ENCODE peak calls at places on chromosomes 7 and 10, in six cellular contexts. M is foreskin fibroblast; N is body of pancreas; R is CD8-positive, alpha-beta T cell; I is astrocyte of the spinal cord; Y is A549. V is an unnamed sample.

GRCh38 chr7:23474829-23475578 is 4.7 kb upstream of the IGF2BP3 start:
- DNase-seq in M (no peak), N (no peak), R (no peak), I (peak), Y (no peak), V (no peak)

GRCh38 chr7:99588868-99589267 is 9.2 kb upstream of the TMEM225B start:
- DNase-seq in M (no peak), N (no peak), R (no peak), I (no peak), Y (no peak), V (no peak)

GRCh38 chr7:42691030-42691639 is 220.7 kb downstream of the C7orf25 start:
- DNase-seq in M (peak), N (no peak), R (no peak), I (peak), Y (peak), V (peak)

GRCh38 chr10:44994752-44995530 is 5.8 kb upstream of the ZNF22 start:
- DNase-seq in M (no peak), N (peak), R (no peak), I (no peak), Y (no peak), V (no peak)

GRCh38 chr7:29243777-29244655 is 49.4 kb downstream of the CHN2 start:
- DNase-seq in M (no peak), N (no peak), R (peak), I (no peak), Y (no peak), V (no peak)

GRCh38 chr7:113891828-113892227 is 27.0 kb downstream of the PPP1R3A start:
- DNase-seq in M (peak), N (no peak), R (no peak), I (peak), Y (no peak), V (no peak)

GRCh38 chr10:44990302-44990655 is 10.4 kb upstream of the ZNF22 start:
- DNase-seq in M (no peak), N (no peak), R (no peak), I (no peak), Y (no peak), V (peak)

GRCh38 chr10:73494213-73494612 is 1.6 kb downstream of the PPP3CB start:
- DNase-seq in M (no peak), N (no peak), R (no peak), I (no peak), Y (no peak), V (no peak)

GRCh38 chr10:62661143-62661542 is 143.4 kb upstream of the ADO start:
- DNase-seq in M (no peak), N (no peak), R (no peak), I (no peak), Y (no peak), V (no peak)

GRCh38 chr10:125023862-125024495 is 82.1 kb downstream of the ZRANB1 start:
- DNase-seq in M (no peak), N (peak), R (no peak), I (no peak), Y (no peak), V (no peak)

GRCh38 chr10:113853577-113854018 is 284 bp downstream of the DCLRE1A start:
- DNase-seq in M (no peak), N (no peak), R (no peak), I (no peak), Y (no peak), V (no peak)

GRCh38 chr10:112022196-112022595 is 161.4 kb downstream of the GPAM start:
- DNase-seq in M (no peak), N (no peak), R (no peak), I (no peak), Y (no peak), V (no peak)

GRCh38 chr7:31595390-31595789 is 81.5 kb downstream of the ITPRID1 start:
- DNase-seq in M (no peak), N (no peak), R (no peak), I (no peak), Y (no peak), V (no peak)

GRCh38 chr7:87059525-87060287 is at the start of gene ELAPOR2:
- DNase-seq in M (peak), N (peak), R (peak), I (peak), Y (peak), V (peak)

GRCh38 chr7:148697950-148698396 is 730 bp upstream of the CUL1 start:
- DNase-seq in M (peak), N (no peak), R (no peak), I (peak), Y (no peak), V (no peak)

GRCh38 chr7:80018941-80019808 is 115.5 kb upstream of the GNAI1 start:
- DNase-seq in M (peak), N (peak), R (peak), I (peak), Y (peak), V (peak)

GRCh38 chr7:157458254-157458633 is 121.4 kb downstream of the DNAJB6 start:
- DNase-seq in M (no peak), N (no peak), R (no peak), I (no peak), Y (no peak), V (peak)

GRCh38 chr7:68868975-68869374 is 729.3 kb upstream of the AUTS2 start:
- DNase-seq in M (no peak), N (no peak), R (no peak), I (no peak), Y (no peak), V (no peak)

GRCh38 chr7:23000597-23001360 is 13.2 kb downstream of the HYCC1 start:
- DNase-seq in M (no peak), N (no peak), R (no peak), I (no peak), Y (no peak), V (no peak)

GRCh38 chr7:157996359-157997079 is 591.1 kb downstream of the PTPRN2 start:
- DNase-seq in M (no peak), N (no peak), R (no peak), I (no peak), Y (no peak), V (no peak)

GRCh38 chr7:41679566-41679965 is 23.3 kb downstream of the INHBA start:
- DNase-seq in M (no peak), N (no peak), R (no peak), I (no peak), Y (no peak), V (no peak)

GRCh38 chr10:65430979-65431378 is 1494.9 kb upstream of the LRRTM3 start:
- DNase-seq in M (no peak), N (no peak), R (no peak), I (no peak), Y (no peak), V (no peak)

GRCh38 chr7:80288175-80289122 is 153.8 kb downstream of the GNAI1 start:
- DNase-seq in M (peak), N (no peak), R (no peak), I (peak), Y (no peak), V (peak)

GRCh38 chr7:80172387-80172786 is 37.8 kb downstream of the GNAI1 start:
- DNase-seq in M (no peak), N (no peak), R (no peak), I (no peak), Y (no peak), V (no peak)

GRCh38 chr10:74189999-74190421 is 39.0 kb downstream of the ADK start:
- DNase-seq in M (peak), N (no peak), R (peak), I (peak), Y (no peak), V (no peak)

GRCh38 chr7:114865564-114865963 is 56.3 kb upstream of the MDFIC start:
- DNase-seq in M (peak), N (peak), R (peak), I (peak), Y (peak), V (peak)

GRCh38 chr10:115830260-115830970 is 442.6 kb downstream of the GFRA1 start:
- DNase-seq in M (peak), N (no peak), R (no peak), I (peak), Y (no peak), V (no peak)

GRCh38 chr7:101299511-101300464 is 21.8 kb downstream of the IFT22 start:
- DNase-seq in M (no peak), N (no peak), R (no peak), I (no peak), Y (no peak), V (peak)

GRCh38 chr10:34434119-34434594 is 380.9 kb downstream of the PARD3 start:
- DNase-seq in M (peak), N (no peak), R (no peak), I (peak), Y (no peak), V (no peak)

GRCh38 chr10:62231371-62231770 is 37.3 kb downstream of the RTKN2 start:
- DNase-seq in M (peak), N (no peak), R (no peak), I (peak), Y (no peak), V (no peak)

GRCh38 chr7:16891874-16892620 is 10.3 kb upstream of the AGR3 start:
- DNase-seq in M (no peak), N (no peak), R (no peak), I (no peak), Y (no peak), V (no peak)

GRCh38 chr10:17116193-17116592 is 13.4 kb downstream of the CUBN start:
- DNase-seq in M (no peak), N (no peak), R (no peak), I (no peak), Y (no peak), V (no peak)

GRCh38 chr10:118626953-118627352 is 31.5 kb upstream of the PRLHR start:
- DNase-seq in M (no peak), N (no peak), R (no peak), I (no peak), Y (no peak), V (no peak)

DNA sequence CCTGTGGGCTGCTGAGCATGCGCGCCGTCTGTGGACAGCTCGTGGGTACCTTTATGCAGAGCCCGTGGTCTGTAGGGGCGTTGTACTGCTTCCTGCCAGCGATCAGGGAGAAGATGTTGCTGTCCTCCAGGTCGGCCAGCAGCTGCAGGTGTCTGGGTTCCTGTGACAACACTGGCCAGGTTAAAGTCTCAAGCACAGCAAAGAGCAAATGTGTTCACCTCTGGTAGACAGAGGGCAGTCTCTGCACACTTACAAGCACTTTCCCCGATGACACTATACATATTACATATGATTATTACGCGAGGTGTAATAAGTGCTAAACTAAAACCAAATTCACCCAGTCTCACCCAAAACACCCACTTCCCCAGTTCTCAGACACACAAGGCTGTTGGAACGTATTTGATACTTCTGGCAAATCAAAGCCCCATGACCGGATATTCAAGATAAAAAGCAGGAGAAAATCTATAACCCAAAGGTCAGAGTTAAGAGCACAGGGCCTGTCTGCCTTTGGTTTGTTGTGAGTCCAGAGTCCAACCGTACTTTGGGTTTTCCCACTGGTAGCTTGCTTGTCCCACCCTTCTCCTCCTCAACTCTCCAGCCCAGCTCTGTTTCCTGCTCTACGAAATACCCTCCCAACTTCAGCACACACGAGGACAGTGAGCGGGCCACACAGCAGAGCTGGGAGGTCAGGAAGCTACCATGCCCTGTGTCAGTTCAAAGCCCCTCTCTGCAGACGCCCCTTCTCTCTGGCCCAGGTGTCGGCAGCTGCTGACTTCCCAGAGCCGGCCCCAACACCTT is 49.7 kb upstream of the DDC start:
- DNase-seq in M (no peak), N (no peak), R (no peak), I (no peak), Y (no peak), V (no peak)
- TF ChIP-seq CTCF in M (peak), N (peak), R (peak), I (peak), Y (no peak), V (no peak)

GRCh38 chr7:112135815-112136706 is 70.1 kb downstream of the DOCK4 start:
- DNase-seq in M (no peak), N (no peak), R (no peak), I (no peak), Y (no peak), V (no peak)

GRCh38 chr7:112131016-112131415 is 75.2 kb downstream of the DOCK4 start:
- DNase-seq in M (no peak), N (no peak), R (no peak), I (no peak), Y (no peak), V (no peak)

GRCh38 chr7:112134039-112134438 is 72.2 kb downstream of the DOCK4 start:
- DNase-seq in M (no peak), N (no peak), R (no peak), I (no peak), Y (no peak), V (no peak)

GRCh38 chr7:112132123-112132694 is 74.0 kb downstream of the DOCK4 start:
- DNase-seq in M (no peak), N (no peak), R (no peak), I (no peak), Y (no peak), V (no peak)

GRCh38 chr7:112133328-112133727 is 72.9 kb downstream of the DOCK4 start:
- DNase-seq in M (no peak), N (no peak), R (no peak), I (no peak), Y (no peak), V (no peak)
- TF ChIP-seq CTCF in M (no peak), N (no peak), R (no peak), I (no peak), Y (no peak), V (no peak)

GRCh38 chr10:78212134-78212785 is 178.6 kb downstream of the RPS24 start:
- DNase-seq in M (no peak), N (no peak), R (no peak), I (no peak), Y (no peak), V (no peak)

GRCh38 chr10:78212786-78213175 is 179.1 kb downstream of the RPS24 start:
- DNase-seq in M (no peak), N (no peak), R (no peak), I (no peak), Y (no peak), V (no peak)

GRCh38 chr10:78210548-78210947 is 176.9 kb downstream of the RPS24 start:
- DNase-seq in M (no peak), N (no peak), R (no peak), I (no peak), Y (no peak), V (no peak)

GRCh38 chr10:78210976-78211375 is 177.3 kb downstream of the RPS24 start:
- DNase-seq in M (no peak), N (no peak), R (no peak), I (no peak), Y (no peak), V (no peak)

GRCh38 chr10:78211476-78212110 is 177.9 kb downstream of the RPS24 start:
- DNase-seq in M (peak), N (peak), R (no peak), I (peak), Y (peak), V (peak)
- TF ChIP-seq CTCF in M (peak), N (peak), R (no peak), I (peak), Y (peak), V (peak)

DNA sequence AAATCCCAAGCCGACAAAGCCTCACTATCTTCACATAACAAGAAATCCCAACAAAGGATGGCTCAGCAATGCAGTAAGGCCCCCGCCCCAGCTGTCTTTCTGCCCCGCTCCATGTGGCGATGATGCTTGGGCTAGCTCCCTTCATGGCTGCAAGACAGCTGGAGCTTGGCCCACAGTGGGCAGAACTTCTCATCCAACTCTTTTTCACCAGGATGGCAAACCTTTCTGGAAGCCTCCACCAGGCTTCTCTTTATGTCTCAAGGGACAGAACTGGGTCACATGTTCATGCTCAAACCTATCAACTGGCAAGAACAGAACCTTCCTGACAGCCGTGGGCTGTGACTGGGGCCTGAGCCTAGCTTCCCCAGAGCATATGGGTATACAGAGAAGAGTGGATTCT is 260.5 kb upstream of the MKLN1 start:
- DNase-seq in M (no peak), N (no peak), R (no peak), I (no peak), Y (no peak), V (no peak)
- TF ChIP-seq CTCF in M (no peak), N (no peak), R (no peak), I (no peak), Y (no peak), V (no peak)

GRCh38 chr7:116423499-116423898 is 76.0 kb upstream of the CAV2 start:
- DNase-seq in M (no peak), N (no peak), R (no peak), I (no peak), Y (no peak), V (no peak)

GRCh38 chr7:116421298-116421697 is 78.2 kb upstream of the CAV2 start:
- DNase-seq in M (no peak), N (no peak), R (no peak), I (no peak), Y (no peak), V (no peak)

GRCh38 chr7:116420003-116420402 is 79.5 kb upstream of the CAV2 start:
- DNase-seq in M (no peak), N (no peak), R (no peak), I (no peak), Y (no peak), V (no peak)

GRCh38 chr7:116425647-116426209 is 73.8 kb upstream of the CAV2 start:
- DNase-seq in M (no peak), N (no peak), R (no peak), I (no peak), Y (no peak), V (no peak)

DNA sequence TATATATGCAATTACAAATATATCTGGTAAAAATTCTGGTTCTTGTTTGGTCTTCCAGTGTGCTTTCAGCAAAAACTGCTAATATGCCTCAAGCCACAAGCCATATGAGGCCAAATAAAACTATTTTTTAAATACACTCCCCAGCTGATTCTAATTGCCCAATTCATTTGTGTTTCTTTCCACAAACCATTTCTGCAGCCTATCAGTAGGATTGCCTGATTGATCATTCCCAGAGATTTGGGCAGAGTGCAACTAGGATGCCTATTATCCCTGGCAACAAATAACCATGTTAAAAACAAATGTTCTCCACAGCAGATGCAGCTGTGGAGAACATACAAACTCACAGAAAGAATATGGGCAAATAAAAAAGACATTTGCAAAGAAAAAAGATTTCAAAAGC is 76.9 kb upstream of the CAV2 start:
- DNase-seq in M (no peak), N (no peak), R (no peak), I (no peak), Y (no peak), V (no peak)
- TF ChIP-seq CTCF in M (no peak), N (no peak), R (no peak), I (no peak), Y (no peak), V (no peak)

GRCh38 chr7:112079671-112080070 is 126.5 kb downstream of the DOCK4 start:
- DNase-seq in M (no peak), N (no peak), R (no peak), I (no peak), Y (no peak), V (no peak)
- TF ChIP-seq CTCF in M (no peak), N (no peak), R (no peak), I (no peak), Y (no peak), V (no peak)

GRCh38 chr7:35776686-35777085 is 24.2 kb upstream of the SEPTIN7 start:
- DNase-seq in M (no peak), N (no peak), R (no peak), I (no peak), Y (no peak), V (no peak)
- TF ChIP-seq CTCF in M (no peak), N (no peak), R (no peak), I (no peak), Y (no peak), V (no peak)

DNA sequence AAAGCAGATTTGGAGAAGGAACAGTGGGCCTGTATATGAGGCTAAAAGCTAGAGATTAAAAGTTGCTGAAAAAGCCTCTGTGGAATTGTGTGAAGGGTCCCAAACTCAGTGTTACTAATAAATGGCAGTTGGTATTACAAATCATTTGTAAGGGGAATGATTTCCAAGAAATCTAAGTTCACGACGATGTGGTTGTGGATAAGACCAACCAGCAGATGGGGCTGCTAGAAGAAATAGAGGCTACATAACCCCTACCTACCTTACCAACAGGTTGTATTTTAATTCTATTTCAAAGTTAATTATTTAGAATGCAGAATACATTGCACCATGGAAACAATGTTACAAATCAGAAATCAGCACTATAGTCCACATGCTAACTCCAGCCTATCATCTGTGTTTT is 377.1 kb downstream of the HPSE2 start:
- DNase-seq in M (peak), N (no peak), R (no peak), I (no peak), Y (no peak), V (no peak)
- TF ChIP-seq CTCF in M (no peak), N (no peak), R (no peak), I (no peak), Y (peak), V (no peak)

GRCh38 chr10:103807996-103808395 is 47.4 kb downstream of the SH3PXD2A start:
- DNase-seq in M (no peak), N (no peak), R (no peak), I (no peak), Y (no peak), V (no peak)
- TF ChIP-seq CTCF in M (no peak), N (no peak), R (no peak), I (no peak), Y (no peak), V (no peak)

GRCh38 chr10:30708234-30708633 is 78.7 kb upstream of the LYZL2 start:
- DNase-seq in M (no peak), N (no peak), R (no peak), I (no peak), Y (no peak), V (no peak)

GRCh38 chr10:30709700-30710358 is 80.3 kb upstream of the LYZL2 start:
- DNase-seq in M (no peak), N (no peak), R (no peak), I (no peak), Y (no peak), V (no peak)

GRCh38 chr10:30705086-30705624 is 75.6 kb upstream of the LYZL2 start:
- DNase-seq in M (no peak), N (no peak), R (peak), I (no peak), Y (no peak), V (no peak)

GRCh38 chr10:30705625-30706149 is 76.1 kb upstream of the LYZL2 start:
- DNase-seq in M (no peak), N (no peak), R (peak), I (no peak), Y (no peak), V (no peak)

GRCh38 chr10:30709229-30709628 is 79.7 kb upstream of the LYZL2 start:
- DNase-seq in M (no peak), N (no peak), R (no peak), I (no peak), Y (no peak), V (no peak)
- TF ChIP-seq CTCF in M (no peak), N (no peak), R (no peak), I (no peak), Y (no peak), V (no peak)

V was measured in nephron progenitor cell.